ENCODE peak calls at places on chromosomes 3 and 15, in four cellular contexts. D, R, W and Z are unnamed samples.

GRCh38 chr15:23628612-23629233 is 18.9 kb downstream of the MAGEL2 start:
- DNase-seq in D (no peak), R (no peak), W (no peak), Z (no peak)

GRCh38 chr15:73172508-73172907 is 120.2 kb downstream of the NEO1 start:
- DNase-seq in D (no peak), R (no peak), W (no peak), Z (no peak)

GRCh38 chr3:69092030-69092513 is 7.3 kb downstream of the ARL6IP5 start:
- DNase-seq in D (no peak), R (peak), W (peak), Z (no peak)

GRCh38 chr3:187736418-187736871 is 8.8 kb downstream of the BCL6 start:
- DNase-seq in D (peak), R (no peak), W (no peak), Z (no peak)

GRCh38 chr15:100818927-100819326 is 60.7 kb upstream of the ALDH1A3 start:
- DNase-seq in D (peak), R (peak), W (no peak), Z (peak)

GRCh38 chr3:19046440-19046839 is 101.9 kb upstream of the KCNH8 start:
- DNase-seq in D (no peak), R (no peak), W (no peak), Z (no peak)

GRCh38 chr3:190064112-190064511 is 56.6 kb downstream of the P3H2 start:
- DNase-seq in D (no peak), R (peak), W (no peak), Z (peak)

GRCh38 chr3:56467801-56468183 is 475 bp downstream of the ERC2 start:
- DNase-seq in D (no peak), R (no peak), W (peak), Z (no peak)

GRCh38 chr3:72571638-72572114 is 276.6 kb downstream of the SHQ1 start:
- DNase-seq in D (no peak), R (no peak), W (no peak), Z (no peak)

GRCh38 chr3:194312743-194313281 is 38.3 kb downstream of the CPN2 start:
- DNase-seq in D (peak), R (peak), W (no peak), Z (no peak)

GRCh38 chr15:70397816-70398215 is 300.1 kb upstream of the TLE3 start:
- DNase-seq in D (no peak), R (no peak), W (no peak), Z (no peak)

GRCh38 chr3:127443581-127444375 is 146.8 kb downstream of the TPRA1 start:
- DNase-seq in D (no peak), R (no peak), W (no peak), Z (no peak)

GRCh38 chr15:96421211-96421610 is 90.7 kb downstream of the NR2F2 start:
- DNase-seq in D (no peak), R (no peak), W (no peak), Z (no peak)

GRCh38 chr3:34008191-34008590 is 209.8 kb downstream of the PDCD6IP start:
- DNase-seq in D (no peak), R (no peak), W (no peak), Z (no peak)

GRCh38 chr3:30811174-30811795 is 83.2 kb downstream of the GADL1 start:
- DNase-seq in D (no peak), R (no peak), W (no peak), Z (no peak)

GRCh38 chr15:70762469-70763119 is 764 bp downstream of the UACA start:
- DNase-seq in D (peak), R (no peak), W (peak), Z (peak)

GRCh38 chr15:26372712-26373111 is 400.2 kb downstream of the GABRB3 start:
- DNase-seq in D (no peak), R (no peak), W (no peak), Z (no peak)

GRCh38 chr3:197792019-197792647 is 1.1 kb downstream of the LRCH3 start:
- DNase-seq in D (no peak), R (no peak), W (no peak), Z (no peak)

GRCh38 chr3:134618986-134619615 is 31.7 kb downstream of the KY start:
- DNase-seq in D (no peak), R (no peak), W (no peak), Z (no peak)

DNA sequence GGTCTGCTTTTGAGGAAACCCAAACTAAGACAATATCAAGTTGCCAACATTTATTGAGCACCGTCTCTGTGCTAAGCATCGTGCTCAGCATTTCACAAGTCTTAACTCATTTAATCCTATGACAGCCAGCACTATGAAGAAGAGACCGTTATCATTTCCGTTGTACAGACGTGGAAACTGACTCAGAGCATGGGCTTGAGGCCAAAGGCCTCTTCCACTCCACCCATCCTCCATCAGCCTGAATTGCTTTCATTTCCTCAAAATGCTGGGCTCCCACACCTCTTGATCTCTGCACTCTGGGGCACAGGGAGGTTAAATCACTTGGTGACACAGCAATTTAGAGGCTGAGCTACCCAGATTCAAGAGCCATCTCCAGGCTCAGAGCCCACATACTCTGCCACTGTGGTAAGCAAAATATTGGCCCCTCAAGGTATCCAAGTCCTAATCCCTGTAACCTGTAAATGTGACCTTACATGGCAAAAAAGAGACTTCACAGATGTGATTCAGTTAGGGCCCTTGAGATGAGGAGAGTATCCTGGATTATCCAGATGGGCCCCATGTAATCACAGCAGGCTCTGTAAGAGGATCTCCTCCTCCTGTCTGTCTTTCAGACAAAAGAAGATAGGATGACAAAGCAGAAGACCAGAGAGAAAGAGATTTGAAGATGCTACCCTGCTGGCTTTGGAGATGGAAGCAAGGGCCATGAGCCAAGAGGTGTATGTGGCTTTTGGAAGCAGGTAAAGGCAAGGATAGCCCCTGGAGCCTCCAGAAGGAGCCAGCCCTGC is 24.3 kb upstream of the FLNB start:
- DNase-seq in D (peak), R (no peak), W (no peak), Z (peak)
- TF ChIP-seq CTCF in D (no peak), R (no peak), W (no peak), Z (no peak)

GRCh38 chr15:50140097-50140496 is 21.1 kb upstream of the ATP8B4 start:
- DNase-seq in D (no peak), R (no peak), W (no peak), Z (no peak)

GRCh38 chr15:50137330-50137761 is 18.3 kb upstream of the ATP8B4 start:
- DNase-seq in D (no peak), R (no peak), W (no peak), Z (peak)

GRCh38 chr15:50135123-50135541 is 16.1 kb upstream of the ATP8B4 start:
- DNase-seq in D (no peak), R (no peak), W (no peak), Z (no peak)

GRCh38 chr15:50137893-50138292 is 18.9 kb upstream of the ATP8B4 start:
- DNase-seq in D (no peak), R (no peak), W (no peak), Z (no peak)

DNA sequence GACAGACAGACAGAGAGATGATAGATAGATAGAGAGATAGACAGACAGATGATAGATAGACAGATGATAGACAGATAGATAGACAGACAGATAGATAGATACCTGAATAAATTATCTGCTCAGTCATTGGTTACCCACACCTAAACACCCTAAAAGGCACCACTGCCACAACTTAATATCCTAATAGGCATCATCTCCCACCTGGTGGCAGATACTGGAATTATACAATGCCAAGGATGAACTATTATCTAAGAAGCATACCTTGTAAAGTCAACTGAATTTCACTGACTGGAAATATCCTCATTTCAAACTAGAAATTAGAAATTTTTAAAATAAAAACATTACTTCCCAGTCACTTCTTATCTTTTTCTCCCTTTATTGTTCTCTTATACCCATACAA is 19.4 kb upstream of the ATP8B4 start:
- DNase-seq in D (no peak), R (no peak), W (no peak), Z (no peak)
- TF ChIP-seq CTCF in D (no peak), R (no peak), W (peak), Z (no peak)

DNA sequence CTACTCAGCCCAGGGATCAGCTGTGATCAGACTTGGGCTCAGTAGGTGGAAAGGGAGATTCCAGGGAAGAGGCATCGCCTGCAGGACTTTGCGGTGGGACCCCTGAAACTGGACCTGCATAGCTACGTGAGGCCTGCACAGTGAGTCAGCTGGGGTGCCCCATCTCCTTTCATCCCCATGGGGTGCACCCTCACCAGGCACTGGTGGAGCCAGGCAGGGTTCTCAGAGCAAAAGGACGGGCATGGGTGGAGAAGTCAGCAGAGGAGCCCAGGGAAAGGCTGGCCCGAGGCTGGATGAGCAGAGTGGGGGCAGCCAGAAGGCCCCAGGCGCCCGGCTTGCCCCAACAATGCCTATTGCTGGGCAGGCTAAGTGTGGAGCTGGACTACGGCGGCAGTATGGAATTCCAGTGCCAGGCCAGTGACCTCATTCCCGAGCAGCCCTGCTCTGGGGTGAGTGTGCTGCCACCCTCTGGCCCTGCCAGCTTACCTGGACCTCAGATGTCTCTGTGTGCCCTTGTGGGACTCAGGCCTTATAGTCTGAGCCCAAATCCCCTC is 19.7 kb downstream of the ACAA1 start:
- DNase-seq in D (no peak), R (no peak), W (no peak), Z (no peak)
- TF ChIP-seq CTCF in D (no peak), R (peak), W (no peak), Z (no peak)

GRCh38 chr15:51727141-51727897 is 10.1 kb downstream of the LYSMD2 start:
- DNase-seq in D (no peak), R (no peak), W (no peak), Z (no peak)
- TF ChIP-seq CTCF in D (no peak), R (no peak), W (no peak), Z (peak)

GRCh38 chr3:32046102-32046501 is 60.3 kb upstream of the GPD1L start:
- DNase-seq in D (no peak), R (no peak), W (no peak), Z (no peak)

GRCh38 chr3:32041316-32041715 is 59.8 kb downstream of the ZNF860 start:
- DNase-seq in D (peak), R (no peak), W (no peak), Z (no peak)

GRCh38 chr3:32048487-32049174 is 57.8 kb upstream of the GPD1L start:
- DNase-seq in D (no peak), R (no peak), W (no peak), Z (no peak)

GRCh38 chr3:32045091-32045964 is 61.1 kb upstream of the GPD1L start:
- DNase-seq in D (peak), R (peak), W (no peak), Z (peak)
- TF ChIP-seq CTCF in D (no peak), R (no peak), W (no peak), Z (no peak)

GRCh38 chr3:110459021-110459420 is 612.6 kb upstream of the NECTIN3 start:
- DNase-seq in D (no peak), R (no peak), W (no peak), Z (no peak)

GRCh38 chr3:110456001-110456400 is 615.6 kb upstream of the NECTIN3 start:
- DNase-seq in D (no peak), R (no peak), W (no peak), Z (no peak)

GRCh38 chr3:110454066-110454465 is 617.5 kb upstream of the NECTIN3 start:
- DNase-seq in D (no peak), R (no peak), W (no peak), Z (no peak)

GRCh38 chr3:110457508-110457907 is 614.1 kb upstream of the NECTIN3 start:
- DNase-seq in D (no peak), R (no peak), W (no peak), Z (no peak)

GRCh38 chr3:110456438-110457138 is 615.0 kb upstream of the NECTIN3 start:
- DNase-seq in D (no peak), R (no peak), W (no peak), Z (no peak)
- TF ChIP-seq CTCF in D (no peak), R (no peak), W (no peak), Z (no peak)

DNA sequence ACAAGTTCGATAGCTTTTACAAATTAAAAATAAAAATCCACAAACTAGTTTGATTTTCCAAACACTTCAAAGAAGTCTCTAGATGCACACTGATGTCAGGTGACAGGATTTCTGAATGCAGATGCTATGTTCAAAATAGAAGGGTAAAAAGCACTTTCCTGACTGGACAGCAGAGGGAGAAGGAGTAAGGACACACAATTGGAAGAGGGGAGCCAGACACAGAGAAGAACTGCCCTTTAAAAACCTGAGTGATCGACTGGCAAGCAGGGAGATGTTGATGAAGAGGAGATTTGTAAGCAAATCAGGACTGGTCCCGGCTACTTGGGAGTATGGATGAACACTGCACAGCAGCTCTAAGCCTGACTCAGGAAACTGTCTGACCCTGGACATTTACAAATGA is 612.8 kb downstream of the MAGI1 start:
- DNase-seq in D (no peak), R (no peak), W (peak), Z (no peak)
- TF ChIP-seq CTCF in D (no peak), R (peak), W (no peak), Z (peak)